ENCODE peak calls at places on chromosomes 3 and 15, in seven cellular contexts. P, V, E, N, A, T and D are unnamed samples.

GRCh38 chr3:187017511-187018230 is 87.3 kb downstream of the ST6GAL1 start:
- DNase-seq in N (no peak), T (no peak), V (no peak), E (no peak), A (no peak), P (no peak), D (no peak)

GRCh38 chr3:308597-309321 is 112.2 kb downstream of the CHL1 start:
- DNase-seq in P (peak), E (no peak), V (no peak), T (no peak), N (no peak), A (no peak), D (no peak)

GRCh38 chr15:41154412-41154811 is 38.3 kb upstream of the INO80 start:
- DNase-seq in P (no peak), A (no peak), E (no peak), T (no peak), V (no peak), N (no peak), D (no peak)

GRCh38 chr3:123021388-123021787 is 6.2 kb downstream of the SEMA5B start:
- DNase-seq in N (no peak), A (no peak), V (no peak), T (no peak), P (no peak), E (no peak), D (no peak)

GRCh38 chr15:38201714-38202113 is 50.9 kb upstream of the SPRED1 start:
- DNase-seq in N (no peak), E (no peak), A (peak), V (no peak), P (no peak), T (no peak), D (peak)

GRCh38 chr15:47932829-47933696 is 187.7 kb upstream of the SLC24A5 start:
- DNase-seq in T (no peak), V (no peak), P (no peak), A (no peak), N (no peak), E (no peak), D (no peak)

GRCh38 chr15:101108458-101108775 is 143.4 kb downstream of the CHSY1 start:
- DNase-seq in V (no peak), E (no peak), N (no peak), A (no peak), P (peak), T (no peak), D (no peak)

GRCh38 chr3:32577621-32578556 is 7.2 kb upstream of the DYNC1LI1 start:
- DNase-seq in V (no peak), N (peak), A (no peak), P (no peak), T (no peak), E (no peak), D (no peak)

GRCh38 chr15:94882071-94882712 is 650.8 kb downstream of the MCTP2 start:
- DNase-seq in E (no peak), V (no peak), P (no peak), T (no peak), A (no peak), N (no peak), D (no peak)

GRCh38 chr3:155497930-155498647 is 204.6 kb upstream of the STRIT1 start:
- DNase-seq in E (peak), T (no peak), V (peak), N (no peak), A (peak), P (no peak), D (peak)

GRCh38 chr3:42501681-42502428 is 588 bp upstream of the VIPR1 start:
- DNase-seq in A (peak), E (no peak), T (peak), V (peak), N (no peak), P (peak), D (peak)

GRCh38 chr3:190566043-190566933 is 52.4 kb downstream of the IL1RAP start:
- DNase-seq in E (peak), V (peak), A (peak), N (peak), P (peak), T (peak), D (peak)

GRCh38 chr15:27706300-27706699 is 392.8 kb downstream of the OCA2 start:
- DNase-seq in N (no peak), P (no peak), E (no peak), V (no peak), T (no peak), A (no peak), D (no peak)

GRCh38 chr3:78919021-78919755 is 848.6 kb downstream of the ROBO1 start:
- DNase-seq in N (no peak), T (no peak), V (peak), P (no peak), A (peak), E (no peak), D (peak)

GRCh38 chr15:70156781-70157261 is 59.1 kb upstream of the TLE3 start:
- DNase-seq in V (no peak), N (no peak), E (no peak), T (no peak), A (no peak), P (peak), D (no peak)

GRCh38 chr3:80232760-80233159 is 465.0 kb upstream of the ROBO1 start:
- DNase-seq in T (no peak), A (peak), E (no peak), P (no peak), V (peak), N (no peak), D (peak)

GRCh38 chr15:28786521-28786920 is 61.9 kb downstream of the GOLGA6L7 start:
- DNase-seq in T (no peak), A (no peak), P (no peak), V (no peak), E (no peak), N (peak), D (no peak)

GRCh38 chr15:62889734-62890505 is 152.6 kb upstream of the TPM1 start:
- DNase-seq in N (no peak), A (no peak), P (no peak), V (peak), E (no peak), T (no peak), D (no peak)

GRCh38 chr3:184466413-184466960 is 86.6 kb downstream of the CHRD start:
- DNase-seq in T (peak), P (no peak), A (no peak), N (peak), E (no peak), V (no peak), D (peak)

GRCh38 chr15:58909616-58910015 is 23.9 kb downstream of the SLTM start:
- DNase-seq in P (no peak), V (no peak), T (no peak), A (no peak), N (no peak), E (no peak), D (no peak)

GRCh38 chr15:57865294-57865693 is 158.8 kb downstream of the POLR2M start:
- DNase-seq in V (peak), T (no peak), N (no peak), A (no peak), P (no peak), E (no peak), D (no peak)

GRCh38 chr3:8739757-8740508 is 6.3 kb downstream of the CAV3 start:
- DNase-seq in P (no peak), A (peak), V (peak), E (peak), N (no peak), T (no peak), D (peak)

GRCh38 chr3:176930942-176931341 is 266.3 kb downstream of the TBL1XR1 start:
- DNase-seq in N (no peak), P (no peak), E (no peak), V (no peak), A (no peak), T (no peak), D (no peak)

GRCh38 chr15:48279608-48280007 is 51.6 kb upstream of the DUT start:
- DNase-seq in E (no peak), V (no peak), T (no peak), P (no peak), A (no peak), N (no peak), D (no peak)

GRCh38 chr3:21170964-21171363 is 580.0 kb downstream of the ZNF385D start:
- DNase-seq in A (no peak), T (no peak), P (no peak), E (no peak), N (no peak), V (peak), D (peak)

GRCh38 chr15:69712999-69713398 is 260.4 kb downstream of the RPLP1 start:
- DNase-seq in E (no peak), V (no peak), N (no peak), T (no peak), A (peak), P (no peak), D (no peak)

GRCh38 chr3:188378786-188379185 is 224.8 kb downstream of the LPP start:
- DNase-seq in V (no peak), P (no peak), N (no peak), E (no peak), T (peak), A (no peak), D (no peak)

GRCh38 chr15:66172339-66172980 is 81.1 kb downstream of the MEGF11 start:
- DNase-seq in T (no peak), V (no peak), N (no peak), P (no peak), A (no peak), E (no peak), D (no peak)

GRCh38 chr3:123660900-123661299 is 76.0 kb upstream of the HACD2 start:
- DNase-seq in V (no peak), E (no peak), T (peak), A (no peak), N (no peak), P (peak), D (peak)

DNA sequence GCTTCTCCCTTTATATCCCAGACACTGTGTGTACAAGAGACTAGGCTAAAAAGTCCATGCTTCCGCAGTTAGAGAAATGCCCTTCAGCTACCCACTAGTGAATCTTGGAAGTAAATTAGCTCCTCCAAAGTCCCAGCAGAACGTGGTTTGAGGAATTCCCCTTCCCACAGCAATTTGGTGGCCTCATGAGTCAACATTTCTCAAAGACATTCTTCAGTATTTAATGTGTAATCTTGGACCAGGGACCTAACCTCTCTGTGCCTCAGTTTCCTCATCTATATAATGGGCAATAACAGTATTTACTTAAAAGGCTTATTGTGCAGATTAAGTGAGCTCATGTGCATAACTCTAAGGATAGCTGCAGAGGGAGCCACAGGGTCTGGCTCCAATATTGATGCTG is 92.2 kb downstream of the OXNAD1 start:
- DNase-seq in E (no peak), P (no peak), V (no peak), N (no peak), T (no peak), A (no peak), D (no peak)
- TF ChIP-seq CTCF in E (no peak), P (no peak), V (no peak), N (no peak), T (no peak), A (no peak), D (peak)

DNA sequence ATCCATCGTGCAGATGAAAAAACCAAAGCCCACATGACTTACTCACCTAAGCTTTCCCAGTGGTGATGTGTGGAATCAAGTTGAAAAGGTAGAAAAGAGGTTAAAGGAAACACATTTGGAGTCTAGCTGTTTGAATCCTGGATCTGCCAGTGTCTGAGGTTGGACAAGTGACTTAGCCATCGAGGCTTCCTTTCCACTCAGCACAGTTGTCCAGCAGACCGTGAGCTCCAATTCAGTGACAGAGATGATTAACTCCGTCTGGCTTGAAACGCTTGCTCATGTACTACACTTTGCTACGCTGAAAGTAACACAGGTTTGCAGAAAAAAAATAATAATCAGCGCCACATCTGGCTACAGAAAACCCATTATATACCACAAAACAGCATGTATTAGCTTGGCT is 364.9 kb upstream of the MCTP2 start:
- DNase-seq in T (no peak), A (no peak), P (no peak), V (no peak), N (no peak), E (no peak), D (no peak)
- H3K27ac ChIP-seq in T (no peak), A (no peak), P (no peak), V (no peak), N (no peak), E (no peak), D (no peak)

GRCh38 chr3:162489853-162490252 is 993.2 kb downstream of the OTOL1 start:
- DNase-seq in N (no peak), T (no peak), V (no peak), P (no peak), E (peak), A (no peak), D (no peak)
- TF ChIP-seq CTCF in N (no peak), T (no peak), V (no peak), P (no peak), E (peak), A (no peak), D (no peak)

GRCh38 chr3:134311265-134311664 is 60.6 kb upstream of the RYK start:
- DNase-seq in T (no peak), E (no peak), P (no peak), N (no peak), A (no peak), V (no peak), D (no peak)
- H3K27ac ChIP-seq in T (peak), E (no peak), P (peak), N (no peak), A (no peak), V (peak), D (no peak)